ENCODE peak calls at places on chromosome 12, in four cellular contexts. C, E, P and T are unnamed samples.

GRCh38 chr12:124191024-124191359 is 103.9 kb upstream of the RFLNA start:
- DNase-seq in C (no peak), E (no peak), P (no peak), T (no peak)

GRCh38 chr12:131832393-131833231 is 4.4 kb downstream of the MMP17 start:
- DNase-seq in C (no peak), E (no peak), P (peak; percentile 51), T (no peak)

GRCh38 chr12:113314121-113314529 is 20.8 kb downstream of the SLC8B1 start:
- DNase-seq in C (no peak), E (no peak), P (no peak), T (no peak)

GRCh38 chr12:527241-527640 is 67.5 kb downstream of the B4GALNT3 start:
- DNase-seq in C (no peak), E (no peak), P (no peak), T (no peak)

GRCh38 chr12:122851820-122852219 is 16.6 kb downstream of the HIP1R start:
- DNase-seq in C (peak; percentile 73), E (no peak), P (no peak), T (no peak)

GRCh38 chr12:5546616-5547015 is 114.7 kb downstream of the NTF3 start:
- DNase-seq in C (no peak), E (no peak), P (no peak), T (no peak)

GRCh38 chr12:6904280-6905276 is at the start of gene LRRC23:
- DNase-seq in C (peak; percentile 96), E (peak; percentile 99), P (peak; percentile 96), T (peak; percentile 66)

GRCh38 chr12:75699728-75700496 is 188.5 kb upstream of the KRR1 start:
- DNase-seq in C (peak; percentile 78), E (no peak), P (no peak), T (no peak)

GRCh38 chr12:66008985-66009384 is 121.6 kb downstream of the LLPH start:
- DNase-seq in C (no peak), E (no peak), P (no peak), T (no peak)

GRCh38 chr12:95624544-95624943 is 73.3 kb upstream of the USP44 start:
- DNase-seq in C (peak; percentile 71), E (peak; percentile 71), P (no peak), T (no peak)

GRCh38 chr12:115504241-115504941 is 773.1 kb downstream of the MED13L start:
- DNase-seq in C (no peak), E (no peak), P (peak; percentile 21), T (no peak)

GRCh38 chr12:92080390-92081285 is 65.0 kb downstream of the BTG1 start:
- DNase-seq in C (peak; percentile 68), E (no peak), P (no peak), T (peak; percentile 77)

GRCh38 chr12:94707892-94708291 is 57.5 kb upstream of the TMCC3 start:
- DNase-seq in C (peak; percentile 89), E (no peak), P (peak; percentile 40), T (no peak)

GRCh38 chr12:25793196-25793595 is 165.3 kb upstream of the RASSF8 start:
- DNase-seq in C (no peak), E (no peak), P (no peak), T (no peak)

GRCh38 chr12:65986047-65986446 is 144.5 kb downstream of the LLPH start:
- DNase-seq in C (no peak), E (no peak), P (no peak), T (no peak)

GRCh38 chr12:57657744-57658143 is 24.7 kb upstream of the B4GALNT1 start:
- DNase-seq in C (no peak), E (no peak), P (no peak), T (no peak)

GRCh38 chr12:9646794-9647622 is 22.5 kb upstream of the CLEC2D start:
- DNase-seq in C (no peak), E (peak; percentile 3), P (no peak), T (no peak)

GRCh38 chr12:130816055-130816454 is 23.0 kb downstream of the STX2 start:
- DNase-seq in C (no peak), E (no peak), P (no peak), T (no peak)

GRCh38 chr12:5807090-5807414 is 138.0 kb downstream of the ANO2 start:
- DNase-seq in C (no peak), E (no peak), P (no peak), T (no peak)

GRCh38 chr12:65656156-65656885 is 168.0 kb upstream of the HMGA2 start:
- DNase-seq in C (no peak), E (no peak), P (no peak), T (no peak)

GRCh38 chr12:55899035-55899434 is 28.7 kb downstream of the PYM1 start:
- DNase-seq in C (peak; percentile 54), E (no peak), P (no peak), T (no peak)

GRCh38 chr12:34404377-34405285 is 382.3 kb downstream of the ALG10 start:
- DNase-seq in C (no peak), E (no peak), P (peak; percentile 1), T (no peak)

GRCh38 chr12:101078881-101079280 is 131.2 kb downstream of the SLC5A8 start:
- DNase-seq in C (no peak), E (no peak), P (no peak), T (no peak)

GRCh38 chr12:10182662-10183061 is 3.8 kb downstream of the TMEM52B start:
- DNase-seq in C (peak; percentile 74), E (no peak), P (no peak), T (peak; percentile 52)

GRCh38 chr12:82866227-82866803 is 179.6 kb downstream of the TMTC2 start:
- DNase-seq in C (no peak), E (no peak), P (no peak), T (no peak)

GRCh38 chr12:1533602-1534304 is 60.6 kb downstream of the FBXL14 start:
- DNase-seq in C (peak; percentile 71), E (no peak), P (no peak), T (no peak)

GRCh38 chr12:25682421-25682820 is 129.3 kb upstream of the LMNTD1 start:
- DNase-seq in C (no peak), E (no peak), P (no peak), T (no peak)

GRCh38 chr12:109739747-109740693 is 26.4 kb downstream of the FAM222A start:
- DNase-seq in C (no peak), E (no peak), P (peak; percentile 4), T (no peak)

GRCh38 chr12:6570264-6570887 is 2.3 kb upstream of the NOP2 start:
- DNase-seq in C (no peak), E (no peak), P (no peak), T (no peak)

GRCh38 chr12:4112290-4112689 is 161.3 kb upstream of the CCND2 start:
- DNase-seq in C (no peak), E (no peak), P (no peak), T (no peak)

GRCh38 chr12:56188786-56189335 is 422 bp downstream of the SMARCC2 start:
- DNase-seq in C (no peak), E (peak; percentile 8), P (no peak), T (no peak)

GRCh38 chr12:38141239-38141638 is 175.3 kb upstream of the ALG10B start:
- DNase-seq in C (no peak), E (no peak), P (no peak), T (no peak)

GRCh38 chr12:7188557-7189397 is 709 bp upstream of the PEX5 start:
- DNase-seq in C (peak; percentile 64), E (peak; percentile 77), P (peak; percentile 59), T (peak; percentile 12)

GRCh38 chr12:117580718-117581062 is 219.3 kb upstream of the NOS1 start:
- DNase-seq in C (no peak), E (peak; percentile 66), P (peak; percentile 33), T (no peak)

DNA sequence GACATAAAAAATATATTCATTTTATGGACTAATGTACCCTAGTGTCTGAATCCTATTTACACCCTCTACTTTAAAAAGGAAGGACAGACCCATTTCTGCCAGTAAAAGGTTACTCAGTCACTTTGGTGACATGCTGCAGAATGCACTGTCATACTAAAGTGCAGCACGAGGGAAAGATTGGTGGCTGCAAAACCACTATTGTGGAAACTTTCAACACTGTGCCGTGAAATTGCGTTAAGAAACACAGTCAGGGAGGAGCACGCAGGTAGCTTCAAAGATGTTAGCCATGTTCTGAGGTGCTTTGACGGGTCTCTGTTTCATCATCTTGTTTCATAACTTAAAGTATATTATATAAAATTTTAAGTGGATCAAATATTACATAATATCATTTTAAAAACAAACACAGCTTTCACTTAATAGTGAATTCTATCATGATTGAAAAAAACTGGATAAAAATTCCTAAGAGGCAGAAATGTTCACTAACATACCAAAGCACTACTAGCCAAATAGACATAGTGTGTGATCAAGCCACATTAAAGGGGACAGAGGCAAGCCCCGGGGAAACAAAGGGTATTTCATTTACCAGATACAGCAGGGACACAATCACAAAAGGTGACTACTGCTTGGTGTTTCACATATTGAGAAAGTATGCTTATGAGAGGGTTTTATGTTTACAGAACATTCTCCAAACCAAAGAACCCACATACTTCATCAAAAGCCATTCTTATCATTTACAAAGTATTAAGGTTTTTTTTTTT is 330.8 kb upstream of the SOX5 start:
- DNase-seq in C (no peak), E (no peak), P (no peak), T (no peak)
- H3K27ac ChIP-seq in C (no peak overlapping the region), E (peak overlapping the region; percentile 5), P (no peak overlapping the region), T (no peak overlapping the region)

GRCh38 chr12:70386771-70387170 is 20.7 kb downstream of the KCNMB4 start:
- DNase-seq in C (no peak), E (no peak), P (no peak), T (no peak)

GRCh38 chr12:70383886-70384285 is 17.8 kb downstream of the KCNMB4 start:
- DNase-seq in C (no peak), E (no peak), P (no peak), T (no peak)

GRCh38 chr12:70379856-70380255 is 13.8 kb downstream of the KCNMB4 start:
- DNase-seq in C (no peak), E (no peak), P (no peak), T (no peak)

GRCh38 chr12:70383484-70383883 is 17.4 kb downstream of the KCNMB4 start:
- DNase-seq in C (no peak), E (no peak), P (no peak), T (no peak)
- H3K27ac ChIP-seq in C (no peak overlapping the region), E (no peak overlapping the region), P (no peak overlapping the region), T (no peak overlapping the region)

GRCh38 chr12:120821878-120822277 is 82.3 kb downstream of the SPPL3 start:
- DNase-seq in C (no peak), E (no peak), P (no peak), T (no peak)
- H3K27ac ChIP-seq in C (no peak overlapping the region), E (no peak overlapping the region), P (no peak overlapping the region), T (no peak overlapping the region)

DNA sequence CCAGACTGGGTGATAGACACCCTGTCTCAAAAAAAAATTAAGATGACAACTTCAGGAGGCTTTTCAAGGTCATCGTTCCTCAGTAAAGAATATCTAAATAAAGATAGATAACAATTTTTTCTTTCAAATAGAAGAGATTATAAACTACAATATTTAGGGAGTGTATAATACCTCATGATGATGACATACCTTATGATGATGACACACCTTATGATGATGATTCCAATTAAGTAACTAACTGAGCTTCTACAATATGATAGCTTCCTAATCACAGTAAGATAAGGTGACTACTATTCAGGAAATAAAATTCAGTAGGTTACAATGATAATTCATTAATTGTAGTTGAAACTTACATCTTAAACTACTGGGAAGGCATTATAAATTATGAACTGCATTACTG is 40.4 kb downstream of the KITLG start:
- DNase-seq in C (no peak), E (no peak), P (no peak), T (no peak)
- H3K27ac ChIP-seq in C (no peak overlapping the region), E (no peak overlapping the region), P (no peak overlapping the region), T (no peak overlapping the region)